ENCODE peak calls at places on chromosome 4, in four cellular contexts. E is HL-60, B is HCT116, T is A549. U is an unnamed sample.

GRCh38 chr4:150938873-150939499 is 76.1 kb downstream of the LRBA start:
- DNase-seq in B (no peak), T (no peak), E (no peak), U (no peak)

GRCh38 chr4:119212964-119213606 is 572 bp downstream of the USP53 start:
- DNase-seq in E (no peak), T (peak), B (peak), U (peak)

GRCh38 chr4:11428161-11428700 is 463 bp downstream of the HS3ST1 start:
- DNase-seq in T (no peak), E (no peak), B (no peak), U (no peak)

GRCh38 chr4:38967260-38968095 is 64.7 kb downstream of the TMEM156 start:
- DNase-seq in T (peak), B (peak), E (no peak), U (peak)

GRCh38 chr4:177505171-177505615 is 63.0 kb upstream of the AGA start:
- DNase-seq in T (no peak), B (no peak), E (no peak), U (no peak)

GRCh38 chr4:86249074-86249473 is 110.8 kb downstream of the MAPK10 start:
- DNase-seq in E (no peak), B (no peak), T (no peak), U (no peak)

GRCh38 chr4:76783836-76784235 is 114.1 kb downstream of the SOWAHB start:
- DNase-seq in T (no peak), B (no peak), E (no peak), U (no peak)

GRCh38 chr4:5014007-5014682 is 5.1 kb downstream of the CYTL1 start:
- DNase-seq in E (no peak), T (no peak), B (no peak), U (no peak)

GRCh38 chr4:158814636-158815035 is 45.8 kb downstream of the FNIP2 start:
- DNase-seq in T (no peak), B (no peak), E (no peak), U (no peak)

GRCh38 chr4:118811008-118811764 is 24.7 kb downstream of the SEC24D start:
- DNase-seq in E (peak), B (no peak), T (no peak), U (no peak)

GRCh38 chr4:56234098-56234497 is 153.2 kb downstream of the AASDH start:
- DNase-seq in E (no peak), B (no peak), T (no peak), U (no peak)

GRCh38 chr4:153622778-153623240 is 61.3 kb upstream of the TLR2 start:
- DNase-seq in B (no peak), E (no peak), T (no peak), U (no peak)

GRCh38 chr4:101682946-101683345 is 107.6 kb upstream of the BANK1 start:
- DNase-seq in B (no peak), E (no peak), T (no peak), U (no peak)

GRCh38 chr4:74473155-74473811 is 28.3 kb downstream of the AREG start:
- DNase-seq in B (no peak), T (peak), E (no peak), U (peak)

GRCh38 chr4:74440356-74440755 is 4.6 kb upstream of the AREG start:
- DNase-seq in T (no peak), B (no peak), E (no peak), U (peak)

GRCh38 chr4:143417679-143418403 is 81.2 kb downstream of the GAB1 start:
- DNase-seq in T (no peak), E (no peak), B (no peak), U (no peak)

GRCh38 chr4:38664704-38665401 is 854 bp downstream of the KLF3 start:
- DNase-seq in E (no peak), B (no peak), T (peak), U (peak)

GRCh38 chr4:100872811-100873210 is 355.0 kb upstream of the EMCN start:
- DNase-seq in T (no peak), E (no peak), B (no peak), U (no peak)

GRCh38 chr4:142311916-142312315 is 534.2 kb downstream of the INPP4B start:
- DNase-seq in B (no peak), E (no peak), T (no peak), U (no peak)

GRCh38 chr4:11949355-11949754 is 520.7 kb upstream of the HS3ST1 start:
- DNase-seq in B (peak), T (no peak), E (no peak), U (no peak)

GRCh38 chr4:19408488-19408887 is 843.2 kb upstream of the SLIT2 start:
- DNase-seq in E (no peak), T (no peak), B (no peak), U (no peak)
- TF ChIP-seq REST in E (no peak), T (no peak), B (no peak), U (no peak)

DNA sequence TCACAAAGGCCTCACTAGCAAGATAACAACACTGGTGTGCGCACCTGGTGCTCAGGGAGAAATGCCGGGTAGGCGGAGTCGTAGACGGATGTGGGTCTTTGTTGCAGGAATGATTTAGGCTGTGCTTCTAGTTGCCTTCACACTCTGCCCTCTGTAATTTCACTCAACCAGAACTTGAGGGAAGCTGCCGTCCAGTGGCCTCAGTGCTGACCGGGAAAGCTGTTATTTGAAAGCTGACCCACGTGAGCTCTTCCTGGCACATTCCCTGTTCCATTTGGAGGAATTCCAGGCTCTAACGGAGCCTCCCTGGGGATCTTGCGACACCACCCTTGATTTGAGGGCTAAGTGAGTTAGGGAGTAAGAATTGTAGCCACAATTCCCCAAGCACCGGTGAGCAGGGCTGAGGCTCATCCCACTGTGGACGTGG is 15.9 kb downstream of the SH3TC1 start:
- DNase-seq in E (no peak), B (no peak), T (no peak), U (no peak)
- TF ChIP-seq REST in E (no peak), B (no peak), T (no peak), U (no peak)

DNA sequence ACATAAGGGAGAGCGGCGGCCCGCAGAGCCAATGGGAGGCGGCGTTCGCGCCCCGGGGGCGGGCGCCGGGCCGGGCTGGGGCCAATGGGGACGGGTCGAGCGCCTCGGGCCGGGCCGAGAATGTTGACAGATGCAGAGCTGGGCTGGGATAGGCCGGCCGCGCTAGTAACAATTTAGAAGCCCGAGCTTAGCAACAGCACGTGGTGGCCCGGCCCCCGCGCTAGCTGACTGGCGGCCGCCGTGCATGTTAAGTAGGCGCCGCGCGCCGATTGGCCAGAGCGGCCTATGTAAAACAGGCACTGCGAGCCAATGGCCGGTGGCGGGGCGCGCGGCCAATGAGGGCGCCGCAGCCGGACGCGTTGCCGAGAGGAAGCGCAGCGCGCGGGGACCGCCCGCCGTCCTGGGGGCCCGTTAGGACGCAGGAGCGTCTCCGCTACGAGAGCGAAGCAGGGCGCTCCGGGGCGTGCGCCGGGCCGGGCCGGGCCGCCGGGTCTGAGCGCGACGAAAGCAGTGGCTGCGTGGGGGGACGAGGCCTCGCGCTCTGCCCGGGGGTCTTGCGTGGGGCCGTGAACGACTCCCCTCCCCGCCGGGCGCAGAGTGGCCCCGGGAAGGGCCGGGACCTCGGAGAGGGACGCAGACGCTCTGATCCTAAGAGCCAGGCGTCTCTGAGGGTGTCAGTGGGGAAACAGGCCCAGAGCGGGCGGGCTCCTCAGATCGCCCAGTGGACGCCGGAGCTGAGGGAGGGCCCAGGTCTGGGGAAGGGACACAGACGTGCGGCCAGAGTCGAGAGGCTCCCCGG is 435 bp upstream of the MXD4 start:
- DNase-seq in T (peak), B (peak), E (peak), U (peak)
- TF ChIP-seq REST in T (no peak), B (no peak), E (no peak), U (peak)

GRCh38 chr4:139556071-139556734 is at the start of gene SETD7:
- DNase-seq in E (peak), B (peak), T (peak), U (no peak)

GRCh38 chr4:139558235-139559094 is 2.4 kb upstream of the SETD7 start:
- DNase-seq in T (no peak), E (no peak), B (no peak), U (no peak)

GRCh38 chr4:139556735-139557505 is 901 bp upstream of the SETD7 start:
- DNase-seq in T (peak), E (peak), B (no peak), U (no peak)

GRCh38 chr4:139559095-139559490 is 3.1 kb upstream of the SETD7 start:
- DNase-seq in T (no peak), B (no peak), E (no peak), U (no peak)

DNA sequence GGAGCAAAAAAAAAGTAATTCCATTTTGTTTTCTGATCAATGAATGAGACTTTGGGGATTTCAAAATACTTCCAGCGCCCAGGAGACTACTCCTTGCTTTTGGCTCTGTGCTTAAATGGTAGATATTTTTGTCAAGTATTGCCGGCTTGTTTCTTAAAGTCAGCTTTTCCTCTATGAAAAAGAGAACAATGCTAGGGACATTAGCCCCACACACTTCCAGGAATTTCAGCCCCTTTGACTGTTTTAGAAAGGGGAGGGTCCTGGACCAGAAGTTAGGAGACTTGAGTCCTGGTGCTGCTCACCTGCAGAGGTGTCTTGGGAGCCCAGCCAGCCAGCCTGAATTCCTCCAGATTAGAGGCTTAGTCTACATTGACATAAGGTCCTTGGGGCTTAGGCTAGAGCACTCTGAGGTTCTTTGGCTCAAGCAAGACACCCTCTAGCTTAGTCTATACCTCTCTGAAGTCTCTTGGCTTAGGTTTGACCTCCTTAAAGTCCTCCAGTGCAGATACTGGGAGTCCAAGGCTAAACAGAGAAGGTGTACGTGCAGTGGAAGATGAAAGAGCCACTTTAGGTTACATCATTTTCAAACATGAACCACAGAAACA is 1.6 kb upstream of the SETD7 start:
- DNase-seq in E (no peak), T (no peak), B (no peak), U (no peak)
- TF ChIP-seq REST in E (no peak), T (no peak), B (no peak), U (no peak)